ENCODE peak calls at places on chromosomes 13 and 19, in four cellular contexts. X, F, C and T are unnamed samples.

GRCh38 chr19:647566-648284 is 8.0 kb downstream of the FGF22 start:
- DNase-seq in F (no peak), C (no peak), X (no peak), T (no peak)

GRCh38 chr19:55809381-55810058 is 22.3 kb downstream of the NLRP11 start:
- DNase-seq in F (peak; percentile 41), C (no peak), X (peak; percentile 83), T (peak; percentile 1)

GRCh38 chr19:40383668-40384248 is 6.2 kb downstream of the HIPK4 start:
- DNase-seq in F (no peak), X (no peak), C (no peak), T (no peak)

GRCh38 chr13:38417727-38418126 is 68.1 kb downstream of the UFM1 start:
- DNase-seq in C (no peak), F (peak; percentile 9), X (no peak), T (no peak)

GRCh38 chr13:72437458-72437857 is 290.0 kb downstream of the MZT1 start:
- DNase-seq in F (no peak), C (peak; percentile 10), X (no peak), T (no peak)

GRCh38 chr19:15616183-15616582 is 1.2 kb downstream of the CYP4F8 start:
- DNase-seq in X (no peak), C (no peak), F (no peak), T (no peak)

GRCh38 chr19:16133818-16134217 is 9.7 kb upstream of the HSH2D start:
- DNase-seq in F (no peak), X (no peak), C (no peak), T (no peak)

GRCh38 chr19:4972509-4973230 is 3.8 kb downstream of the KDM4B start:
- DNase-seq in C (peak; percentile 47), X (no peak), F (no peak), T (no peak)

GRCh38 chr13:75256922-75257321 is 225.0 kb downstream of the TBC1D4 start:
- DNase-seq in F (peak; percentile 78), C (no peak), X (no peak), T (no peak)

GRCh38 chr19:54041969-54042606 is 21.6 kb downstream of the VSTM1 start:
- DNase-seq in F (no peak), X (no peak), C (no peak), T (no peak)

GRCh38 chr13:114025432-114026127 is 51.7 kb upstream of the C13orf46 start:
- DNase-seq in F (no peak), X (no peak), C (no peak), T (no peak)

GRCh38 chr19:14073925-14074838 is 1.6 kb downstream of the MISP3 start:
- DNase-seq in C (no peak), X (no peak), F (peak; percentile 62), T (no peak)

GRCh38 chr13:44759723-44760360 is 183.7 kb upstream of the TSC22D1 start:
- DNase-seq in X (peak; percentile 31), C (no peak), F (peak; percentile 54), T (no peak)

GRCh38 chr13:113357529-113357928 is 6.4 kb downstream of the GRTP1 start:
- DNase-seq in C (peak; percentile 63), X (no peak), F (no peak), T (no peak)

GRCh38 chr13:29482504-29482903 is 113.0 kb downstream of the SLC7A1 start:
- DNase-seq in C (no peak), X (no peak), F (no peak), T (no peak)

GRCh38 chr19:38183227-38183914 is 40.7 kb downstream of the DPF1 start:
- DNase-seq in X (no peak), F (no peak), C (no peak), T (no peak)

GRCh38 chr19:52307275-52307674 is 10.3 kb downstream of the ZNF480 start:
- DNase-seq in C (no peak), F (no peak), X (no peak), T (no peak)

GRCh38 chr19:43576479-43576878 is 878 bp downstream of the PINLYP start:
- DNase-seq in C (no peak), F (no peak), X (no peak), T (no peak)

GRCh38 chr13:113495494-113496251 is 5.2 kb upstream of the DCUN1D2 start:
- DNase-seq in C (no peak), F (peak; percentile 48), X (no peak), T (no peak)

GRCh38 chr19:11322269-11323024 is 17.0 kb downstream of the RAB3D start:
- DNase-seq in C (no peak), F (no peak), X (no peak), T (no peak)

GRCh38 chr13:113216165-113217056 is 7.0 kb downstream of the CUL4A start:
- DNase-seq in F (peak; percentile 54), C (peak; percentile 38), X (peak; percentile 66), T (no peak)

GRCh38 chr13:101217086-101217485 is 199.2 kb downstream of the NALCN start:
- DNase-seq in X (no peak), F (no peak), C (no peak), T (no peak)

GRCh38 chr13:48749144-48749543 is 95.4 kb downstream of the CYSLTR2 start:
- DNase-seq in F (peak; percentile 35), C (no peak), X (no peak), T (no peak)

GRCh38 chr13:110396913-110397379 is 89.9 kb downstream of the COL4A2 start:
- DNase-seq in X (no peak), F (peak; percentile 73), C (peak; percentile 96), T (no peak)

GRCh38 chr19:36136975-36137686 is 2.7 kb upstream of the CAPNS1 start:
- DNase-seq in X (no peak), F (no peak), C (no peak), T (no peak)

GRCh38 chr13:34159946-34160345 is 342.0 kb downstream of the RFC3 start:
- DNase-seq in X (no peak), F (no peak), C (no peak), T (no peak)

GRCh38 chr19:48999481-49000325 is 6.0 kb downstream of the RUVBL2 start:
- DNase-seq in F (peak; percentile 79), X (no peak), C (no peak), T (peak; percentile 56)

GRCh38 chr19:29789007-29789406 is 22.8 kb upstream of the CCNE1 start:
- DNase-seq in C (no peak), F (no peak), X (no peak), T (no peak)

GRCh38 chr19:36256853-36257511 is 42.1 kb downstream of the ZNF146 start:
- DNase-seq in F (no peak), X (no peak), C (no peak), T (no peak)

GRCh38 chr13:106987435-106987800 is 419.5 kb upstream of the ARGLU1 start:
- DNase-seq in X (no peak), F (no peak), C (no peak), T (no peak)

GRCh38 chr13:34897220-34897619 is 44.9 kb upstream of the NBEA start:
- DNase-seq in X (no peak), F (no peak), C (no peak), T (no peak)

GRCh38 chr13:46211521-46212351 is at the start of gene LRRC63:
- DNase-seq in X (peak; percentile 36), F (peak; percentile 89), C (no peak), T (peak; percentile 81)

GRCh38 chr13:110329798-110330461 is 22.8 kb downstream of the COL4A2 start:
- DNase-seq in C (no peak), X (no peak), F (no peak), T (no peak)

GRCh38 chr19:58474997-58475713 is 997 bp upstream of the ZNF446 start:
- DNase-seq in C (no peak), F (no peak), X (no peak), T (no peak)

GRCh38 chr19:661427-662196 is 1.4 kb downstream of the RNF126 start:
- DNase-seq in F (peak; percentile 56), C (no peak), X (no peak), T (peak; percentile 59)

GRCh38 chr13:112898786-112899617 is 70.0 kb upstream of the MCF2L start:
- DNase-seq in X (no peak), C (no peak), F (no peak), T (no peak)

GRCh38 chr19:13985771-13986347 is 20.3 kb downstream of the RFX1 start:
- DNase-seq in X (peak; percentile 74), C (no peak), F (no peak), T (no peak)